ENCODE peak calls at places on chromosomes 3 and 15, in four cellular contexts. T, V, H and N are unnamed samples.
A peak's percentile ranks its signal among the peaks of the same experiment; 100 is the strongest.

GRCh38 chr3:135917076-135917475 is 48.5 kb upstream of the PPP2R3A start:
- DNase-seq in V (no peak), H (no peak), T (no peak), N (no peak)

GRCh38 chr3:160368804-160369203 is 30.2 kb downstream of the IFT80 start:
- DNase-seq in T (no peak), H (no peak), V (no peak), N (no peak)

GRCh38 chr3:41198526-41198925 is 779 bp upstream of the CTNNB1 start:
- DNase-seq in H (no peak), V (peak; percentile 20), T (no peak), N (no peak)

GRCh38 chr3:38542401-38543298 is 46.5 kb downstream of the EXOG start:
- DNase-seq in V (no peak), T (no peak), H (no peak), N (no peak)

GRCh38 chr3:85007195-85008094 is 48.7 kb downstream of the CADM2 start:
- DNase-seq in H (no peak), V (peak; percentile 90), T (no peak), N (no peak)

GRCh38 chr15:64772964-64773363 is 2.4 kb downstream of the RBPMS2 start:
- DNase-seq in H (no peak), T (no peak), V (no peak), N (no peak)

GRCh38 chr3:158906749-158907148 is 104.9 kb downstream of the MFSD1 start:
- DNase-seq in T (no peak), V (no peak), H (no peak), N (no peak)

GRCh38 chr3:185561374-185561943 is 9.1 kb upstream of the LIPH start:
- DNase-seq in H (no peak), T (no peak), V (no peak), N (no peak)

GRCh38 chr15:88394553-88395159 is 72.5 kb downstream of the MRPL46 start:
- DNase-seq in H (no peak), V (no peak), T (no peak), N (no peak)

GRCh38 chr15:101531170-101531569 is 41.7 kb upstream of the PCSK6 start:
- DNase-seq in V (no peak), T (no peak), H (no peak), N (peak; percentile 15)

GRCh38 chr3:167466961-167467360 is 6.9 kb downstream of the SERPINI2 start:
- DNase-seq in T (no peak), H (no peak), V (no peak), N (no peak)

GRCh38 chr15:60966746-60967145 is 262.4 kb downstream of the RORA start:
- DNase-seq in T (no peak), H (no peak), V (no peak), N (no peak)

GRCh38 chr3:155791190-155791589 is 14.9 kb downstream of the C3orf33 start:
- DNase-seq in T (no peak), H (no peak), V (no peak), N (no peak)

GRCh38 chr3:24496529-24497482 is 2.2 kb upstream of the THRB start:
- DNase-seq in H (no peak), V (peak; percentile 82), T (peak; percentile 68), N (peak; percentile 74)

GRCh38 chr3:62208385-62208784 is 165.0 kb downstream of the FEZF2 start:
- DNase-seq in V (no peak), T (no peak), H (no peak), N (no peak)

GRCh38 chr3:151228291-151229125 is 25.5 kb upstream of the GPR171 start:
- DNase-seq in V (peak; percentile 9), H (no peak), T (no peak), N (no peak)

DNA sequence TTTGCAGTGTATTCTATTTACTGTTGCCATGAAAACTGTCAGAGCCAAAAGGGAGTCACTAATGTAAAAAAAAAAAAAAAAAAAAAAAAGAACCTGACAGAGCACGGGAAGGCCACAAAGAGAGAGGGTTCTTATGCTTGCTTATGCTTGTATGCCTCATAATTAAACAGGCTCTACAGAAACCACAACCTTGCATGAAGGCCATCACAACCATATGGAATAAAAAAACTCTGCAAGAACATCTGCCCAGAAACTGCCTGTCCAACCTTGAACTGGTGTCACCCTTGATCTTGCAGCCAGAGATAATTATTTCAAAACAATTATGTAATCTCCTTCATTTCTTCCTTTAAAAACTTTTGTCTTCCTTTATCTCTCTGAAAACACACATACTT is 50.0 kb downstream of the CFAP20DC start:
- DNase-seq in V (no peak), H (no peak), T (no peak), N (no peak)
- TF ChIP-seq FOXK2 in V (no peak), H (no peak), T (no peak), N (no peak)

DNA sequence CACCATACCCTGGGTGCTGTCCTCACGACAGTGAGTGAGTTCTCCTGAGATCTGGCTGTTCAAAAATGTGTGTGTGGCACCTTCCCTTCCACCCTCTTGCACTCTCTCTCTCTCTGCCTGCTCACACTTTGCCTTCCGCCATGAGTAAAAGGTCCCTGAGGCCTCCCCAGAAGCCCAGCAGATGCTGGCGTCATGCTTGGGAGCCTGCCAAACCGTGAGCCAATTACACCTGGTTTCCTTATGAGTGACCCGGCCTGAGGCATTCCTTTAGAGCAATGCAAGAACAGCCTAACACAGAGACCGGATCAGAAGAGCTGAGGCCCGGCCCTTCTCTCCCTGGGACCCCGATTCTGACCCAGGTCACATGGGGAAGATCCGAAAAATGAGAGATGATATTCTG is 15.4 kb downstream of the TMEM44 start:
- DNase-seq in H (no peak), V (no peak), T (no peak), N (no peak)
- TF ChIP-seq FOXK2 in H (no peak), V (no peak), T (no peak), N (no peak)

DNA sequence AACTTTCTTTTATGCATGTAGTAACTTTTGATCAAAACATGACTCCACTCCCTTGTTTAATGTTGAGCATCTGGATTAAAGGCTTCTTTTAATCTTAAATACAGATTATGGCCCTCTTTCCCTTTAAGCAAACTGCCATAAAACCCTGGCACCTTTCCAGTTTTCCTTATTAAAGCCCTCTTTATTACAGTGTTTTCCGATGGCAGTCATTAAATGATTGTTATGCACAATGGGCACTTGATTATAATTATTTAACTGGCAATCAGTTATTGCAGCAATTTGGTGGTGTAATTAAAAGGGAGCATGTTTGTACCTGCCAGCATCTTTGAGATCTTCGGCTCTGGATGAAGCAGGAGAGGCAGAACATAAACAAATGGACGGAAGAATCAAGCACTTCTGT is 166.9 kb downstream of the VGLL4 start:
- DNase-seq in V (no peak), T (no peak), H (no peak), N (no peak)
- TF ChIP-seq FOXK2 in V (no peak), T (no peak), H (no peak), N (no peak)

GRCh38 chr3:140342668-140343067 is 335.2 kb upstream of the TRIM42 start:
- DNase-seq in V (no peak), T (no peak), H (no peak), N (no peak)
- TF ChIP-seq FOXK2 in V (no peak), T (no peak), H (no peak), N (no peak)